ENCODE peak calls at places on chromosomes 13 and 19, in nine cellular contexts. Z is HFF-Myc; M is T-cell; W is mammary epithelial cell; X is T-helper 9 cell; C is stimulated activated naive CD4-positive, alpha-beta T cell; Q is kidney glomerular epithelial cell; T is GM06990; G is activated naive CD4-positive, alpha-beta T cell treated with anti-CD3 and anti-CD28 coated beads for 36 hours. V is an unnamed sample.

GRCh38 chr13:32427852-32428580 is at the start of gene N4BP2L1:
- DNase-seq in T (peak; percentile 87), Q (peak; percentile 49), X (peak; percentile 77), G (peak; percentile 95), C (peak; percentile 78), W (peak; percentile 31), M (peak; percentile 75), Z (no peak), V (peak; percentile 57)

GRCh38 chr19:30785728-30786127 is 413.5 kb downstream of the ZNF536 start:
- DNase-seq in G (no peak), T (no peak), C (no peak), Q (no peak), X (no peak), W (no peak), M (no peak), Z (no peak), V (no peak)

GRCh38 chr19:2290441-2291184 is 8.6 kb upstream of the PEAK3 start:
- DNase-seq in X (no peak), C (no peak), Q (no peak), W (peak; percentile 35), M (no peak), T (peak; percentile 73), Z (no peak), G (no peak), V (no peak)

GRCh38 chr13:99199541-99200432 is 867 bp upstream of the UBAC2 start:
- DNase-seq in G (peak; percentile 34), Q (no peak), Z (no peak), T (no peak), X (no peak), M (no peak), W (peak; percentile 23), C (no peak), V (peak; percentile 6)

GRCh38 chr13:26749905-26750304 is 10.7 kb downstream of the GPR12 start:
- DNase-seq in Z (no peak), W (no peak), Q (no peak), T (no peak), C (no peak), M (no peak), G (no peak), X (no peak), V (no peak)

GRCh38 chr19:51727349-51727880 is 3.6 kb upstream of the HAS1 start:
- DNase-seq in C (no peak), M (no peak), X (no peak), W (peak; percentile 91), T (no peak), Q (no peak), G (no peak), Z (no peak), V (no peak)

GRCh38 chr13:98576215-98576945 is 527 bp downstream of the STK24 start:
- DNase-seq in T (peak; percentile 68), X (peak; percentile 25), M (peak; percentile 16), C (peak; percentile 29), Z (no peak), G (peak; percentile 62), W (peak; percentile 67), Q (no peak), V (peak; percentile 32)

GRCh38 chr19:42313096-42313839 is at the start of gene TMEM145:
- DNase-seq in T (peak; percentile 69), W (peak; percentile 24), Q (peak; percentile 23), X (no peak), G (peak; percentile 46), C (no peak), M (no peak), Z (no peak), V (peak; percentile 47)

GRCh38 chr19:56866563-56866962 is 26.0 kb upstream of the PEG3 start:
- DNase-seq in W (no peak), X (no peak), Z (no peak), M (no peak), C (no peak), Q (no peak), G (no peak), T (no peak), V (no peak)

GRCh38 chr19:43634877-43635560 is 4.6 kb downstream of the CADM4 start:
- DNase-seq in M (no peak), G (no peak), C (no peak), Q (no peak), Z (no peak), X (no peak), W (no peak), T (no peak), V (no peak)

GRCh38 chr19:12085074-12085818 is 20.7 kb downstream of the ZNF844 start:
- DNase-seq in G (no peak), Q (no peak), M (no peak), Z (no peak), W (no peak), C (no peak), X (no peak), T (no peak), V (no peak)

GRCh38 chr19:43305642-43306041 is 36.3 kb upstream of the PSG9 start:
- DNase-seq in C (no peak), G (no peak), Q (no peak), X (no peak), W (no peak), M (no peak), Z (no peak), T (no peak), V (no peak)

GRCh38 chr13:77896977-77897376 is 21.7 kb downstream of the EDNRB start:
- DNase-seq in Q (no peak), X (no peak), M (no peak), W (no peak), C (no peak), G (no peak), T (no peak), Z (no peak), V (no peak)

GRCh38 chr19:13244920-13245319 is 94.7 kb downstream of the IER2 start:
- DNase-seq in T (no peak), X (no peak), W (no peak), Z (no peak), G (no peak), M (no peak), C (no peak), Q (no peak), V (no peak)

V was measured in ACHN.